ENCODE peak calls at places on chromosomes 11 and 22, in six cellular contexts. E, D, Z, T, I and Q are unnamed samples.

GRCh38 chr22:29635734-29636357 is 32.4 kb downstream of the NF2 start:
- DNase-seq in T (no peak), E (peak; percentile 25), Z (no peak), D (no peak), I (no peak), Q (peak; percentile 39)

GRCh38 chr11:61333638-61334433 is 808 bp downstream of the TKFC start:
- DNase-seq in I (no peak), T (no peak), Z (no peak), D (no peak), E (no peak), Q (no peak)

GRCh38 chr22:40276877-40277823 is 69.2 kb upstream of the ADSL start:
- DNase-seq in I (no peak), Z (no peak), T (no peak), E (no peak), D (no peak), Q (no peak)

GRCh38 chr11:47881145-47881544 is 33.0 kb upstream of the NUP160 start:
- DNase-seq in T (no peak), Z (no peak), I (no peak), E (no peak), D (no peak), Q (no peak)

GRCh38 chr11:3167143-3168119 is 2.3 kb upstream of the OSBPL5 start:
- DNase-seq in D (no peak), E (no peak), I (no peak), T (no peak), Z (no peak), Q (peak; percentile 72)

GRCh38 chr11:47415949-47416472 is 7.6 kb downstream of the SLC39A13 start:
- DNase-seq in Z (no peak), E (peak; percentile 94), D (peak; percentile 68), I (peak; percentile 80), T (peak; percentile 78), Q (no peak)

GRCh38 chr22:32623943-32624342 is 149.3 kb downstream of the FBXO7 start:
- DNase-seq in D (peak; percentile 30), I (peak; percentile 16), T (peak; percentile 41), Z (no peak), E (no peak), Q (no peak)

GRCh38 chr11:70483077-70483861 is 84.9 kb downstream of the CTTN start:
- DNase-seq in T (peak; percentile 39), D (no peak), I (no peak), E (peak; percentile 69), Z (no peak), Q (no peak)

GRCh38 chr11:44051171-44051570 is 3.4 kb downstream of the ACCSL start:
- DNase-seq in E (no peak), T (no peak), I (no peak), Z (no peak), D (no peak), Q (no peak)

GRCh38 chr11:128417607-128418324 is 169.6 kb downstream of the ETS1 start:
- DNase-seq in I (no peak), T (no peak), E (no peak), Z (no peak), D (no peak), Q (no peak)

GRCh38 chr11:46529086-46529905 is 64.5 kb downstream of the AMBRA1 start:
- DNase-seq in E (peak; percentile 83), Z (peak; percentile 59), T (peak; percentile 71), D (peak; percentile 55), I (peak; percentile 16), Q (no peak)

GRCh38 chr11:68890490-68891231 is 13.0 kb downstream of the MRPL21 start:
- DNase-seq in T (peak; percentile 84), Z (no peak), E (no peak), I (peak; percentile 83), D (no peak), Q (no peak)

GRCh38 chr11:27735281-27735680 is 35.0 kb upstream of the BDNF start:
- DNase-seq in Z (no peak), D (no peak), I (no peak), T (no peak), E (no peak), Q (no peak)